ENCODE peak calls at places on chromosomes 13 and 19, in nine cellular contexts. B is ELR, X is psoas muscle, P is activated T-helper 1 cell treated with Interleukin-2 at 50 U/mL for 16 hours, D is hippocampal formation, C is H54, Z is activated gamma-delta T cell, H is upper lobe of right lung, R is esophagus squamous epithelium. U is an unnamed sample.

GRCh38 chr19:38975861-38976271 is 324 bp upstream of the FBXO17 start:
- DNase-seq in X (no peak), Z (no peak), P (no peak), D (no peak), B (peak; percentile 45), C (peak; percentile 40), R (no peak), H (no peak), U (no peak)

GRCh38 chr13:66659291-66660012 is 570.7 kb downstream of the PCDH9 start:
- DNase-seq in R (no peak), D (no peak), B (no peak), P (no peak), Z (no peak), H (no peak), C (no peak), X (no peak), U (no peak)

GRCh38 chr19:53906211-53907192 is 2.6 kb upstream of the CACNG7 start:
- DNase-seq in H (peak; percentile 80), Z (no peak), B (peak; percentile 46), P (peak; percentile 43), C (peak; percentile 98), R (no peak), X (peak; percentile 45), D (peak; percentile 54), U (peak; percentile 86)

GRCh38 chr19:49071860-49072547 is 495 bp downstream of the KCNA7 start:
- DNase-seq in D (no peak), Z (no peak), P (no peak), X (peak; percentile 37), B (no peak), R (no peak), C (no peak), H (peak; percentile 71), U (no peak)

GRCh38 chr19:10812902-10813404 is 23.1 kb downstream of the TMED1 start:
- DNase-seq in C (peak; percentile 89), B (peak; percentile 99), H (no peak), P (no peak), D (no peak), X (peak; percentile 65), Z (no peak), R (no peak), U (peak; percentile 81)

GRCh38 chr13:79779761-79780160 is 298.8 kb downstream of the NDFIP2 start:
- DNase-seq in R (no peak), X (peak; percentile 54), B (peak; percentile 16), H (no peak), P (no peak), D (no peak), Z (no peak), C (no peak), U (no peak)

GRCh38 chr13:98978280-98978679 is 416 bp upstream of the DOCK9 start:
- DNase-seq in R (no peak), B (peak; percentile 98), P (no peak), Z (no peak), H (no peak), X (no peak), C (peak; percentile 61), D (no peak), U (no peak)

GRCh38 chr13:24233351-24233901 is 72.9 kb downstream of the SPATA13 start:
- DNase-seq in Z (no peak), C (no peak), B (peak; percentile 33), D (no peak), H (no peak), P (no peak), R (no peak), X (no peak), U (no peak)

GRCh38 chr13:98910501-98910951 is 67.3 kb downstream of the DOCK9 start:
- DNase-seq in H (no peak), P (no peak), B (peak; percentile 91), X (no peak), Z (no peak), R (no peak), D (no peak), C (peak; percentile 56), U (no peak)

U was measured in upper lobe of left lung.